ENCODE peak calls at places on chromosomes 5 and 9, in nine cellular contexts. R is spleen, O is BJ, V is heart right ventricle, L is AG09309, H is WERI-Rb-1, B is breast epithelium, U is adrenal gland, M is transverse colon. E is an unnamed sample.

GRCh38 chr5:137566780-137567179 is 67.7 kb upstream of the SPOCK1 start:
- DNase-seq in R (no peak), O (no peak), V (no peak), L (no peak), H (no peak), B (no peak), U (no peak), M (no peak), E (no peak)

GRCh38 chr5:66848749-66849641 is 252.8 kb downstream of the MAST4 start:
- DNase-seq in R (no peak), O (no peak), V (no peak), L (no peak), H (no peak), B (no peak), U (no peak), M (no peak), E (peak)

GRCh38 chr5:79691007-79691406 is 1.4 kb downstream of the CMYA5 start:
- DNase-seq in R (no peak), O (no peak), V (no peak), L (no peak), H (no peak), B (no peak), U (no peak), M (no peak), E (no peak)

GRCh38 chr9:95763983-95764382 is 111.5 kb upstream of the ERCC6L2 start:
- DNase-seq in R (no peak), O (no peak), V (no peak), L (no peak), H (peak), B (no peak), U (no peak), M (no peak), E (no peak)

GRCh38 chr9:92961627-92962302 is 14.4 kb downstream of the FGD3 start:
- DNase-seq in R (no peak), O (no peak), V (no peak), L (no peak), H (no peak), B (peak), U (no peak), M (peak), E (no peak)

GRCh38 chr5:77329664-77330430 is 119.4 kb downstream of the PDE8B start:
- DNase-seq in R (no peak), O (no peak), V (no peak), L (no peak), H (no peak), B (no peak), U (no peak), M (no peak), E (no peak)

GRCh38 chr5:56211298-56211865 is 21.7 kb downstream of the ANKRD55 start:
- DNase-seq in R (no peak), O (peak), V (peak), L (peak), H (no peak), B (no peak), U (peak), M (no peak), E (peak)

GRCh38 chr9:114856210-114856941 is 50.5 kb upstream of the TNFSF15 start:
- DNase-seq in R (no peak), O (peak), V (peak), L (peak), H (no peak), B (no peak), U (no peak), M (no peak), E (peak)

GRCh38 chr9:117278020-117278419 is 136.8 kb downstream of the ASTN2 start:
- DNase-seq in R (no peak), O (no peak), V (no peak), L (no peak), H (no peak), B (no peak), U (no peak), M (no peak), E (no peak)

GRCh38 chr5:168302785-168303184 is 11.3 kb downstream of the WWC1 start:
- DNase-seq in R (no peak), O (no peak), V (no peak), L (no peak), H (no peak), B (no peak), U (no peak), M (no peak), E (peak)

GRCh38 chr9:91905958-91906585 is 44.0 kb downstream of the ROR2 start:
- DNase-seq in R (peak), O (no peak), V (peak), L (no peak), H (no peak), B (no peak), U (peak), M (peak), E (no peak)

GRCh38 chr9:131418143-131419028 is 24.5 kb downstream of the PRRC2B start:
- DNase-seq in R (no peak), O (no peak), V (no peak), L (no peak), H (no peak), B (peak), U (peak), M (peak), E (no peak)

GRCh38 chr5:175736652-175737051 is 78.8 kb downstream of the HRH2 start:
- DNase-seq in R (no peak), O (no peak), V (no peak), L (no peak), H (no peak), B (no peak), U (no peak), M (no peak), E (no peak)

GRCh38 chr5:107735558-107735957 is 64.8 kb upstream of the EFNA5 start:
- DNase-seq in R (no peak), O (no peak), V (no peak), L (no peak), H (no peak), B (no peak), U (no peak), M (no peak), E (no peak)

GRCh38 chr5:173283318-173284288 is 44.6 kb downstream of the STC2 start:
- DNase-seq in R (peak), O (no peak), V (peak), L (no peak), H (peak), B (no peak), U (peak), M (peak), E (peak)

GRCh38 chr9:88791105-88791805 is 200.0 kb upstream of the S1PR3 start:
- DNase-seq in R (no peak), O (peak), V (no peak), L (peak), H (no peak), B (no peak), U (no peak), M (no peak), E (peak)

GRCh38 chr9:20844916-20845315 is 160.9 kb downstream of the FOCAD start:
- DNase-seq in R (no peak), O (no peak), V (no peak), L (no peak), H (no peak), B (no peak), U (no peak), M (no peak), E (no peak)

GRCh38 chr9:116639251-116639741 is 47.8 kb upstream of the TRIM32 start:
- DNase-seq in R (no peak), O (peak), V (no peak), L (no peak), H (no peak), B (no peak), U (no peak), M (no peak), E (peak)

GRCh38 chr9:129863059-129863690 is 27.9 kb downstream of the USP20 start:
- DNase-seq in R (peak), O (no peak), V (no peak), L (no peak), H (no peak), B (no peak), U (no peak), M (peak), E (peak)

GRCh38 chr9:135649508-135649907 is 10.2 kb upstream of the GLT6D1 start:
- DNase-seq in R (no peak), O (no peak), V (no peak), L (no peak), H (no peak), B (no peak), U (no peak), M (no peak), E (no peak)
- TF ChIP-seq CTCF in R (no peak), O (no peak), V (no peak), L (no peak), H (no peak), B (no peak), U (no peak), M (no peak), E (no peak)

DNA sequence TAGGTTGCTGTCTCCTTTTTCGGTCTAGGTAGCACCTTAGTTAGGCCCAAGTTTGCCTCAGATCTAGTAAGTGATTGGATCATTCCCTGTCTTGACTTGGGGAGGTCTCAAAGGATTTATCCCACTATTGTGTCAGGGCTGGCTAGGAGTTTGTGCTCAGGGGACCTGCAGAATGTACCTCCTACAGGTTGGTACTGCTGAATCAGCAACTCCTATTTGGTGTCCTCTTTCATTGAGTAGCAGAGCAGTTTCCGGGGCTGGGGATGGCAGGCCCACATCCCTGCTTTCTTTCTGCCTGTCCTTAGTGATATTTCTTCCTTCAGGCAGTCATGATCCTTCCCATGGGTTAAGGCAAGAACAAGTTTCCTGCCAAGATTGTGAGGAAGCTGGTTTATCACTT is 192.9 kb upstream of the CCNH start:
- DNase-seq in R (no peak), O (no peak), V (no peak), L (no peak), H (no peak), B (no peak), U (no peak), M (no peak), E (no peak)
- H3K4me3 ChIP-seq in R (no peak), O (no peak), V (no peak), L (no peak), H (no peak), B (no peak), U (no peak), M (no peak), E (no peak)

DNA sequence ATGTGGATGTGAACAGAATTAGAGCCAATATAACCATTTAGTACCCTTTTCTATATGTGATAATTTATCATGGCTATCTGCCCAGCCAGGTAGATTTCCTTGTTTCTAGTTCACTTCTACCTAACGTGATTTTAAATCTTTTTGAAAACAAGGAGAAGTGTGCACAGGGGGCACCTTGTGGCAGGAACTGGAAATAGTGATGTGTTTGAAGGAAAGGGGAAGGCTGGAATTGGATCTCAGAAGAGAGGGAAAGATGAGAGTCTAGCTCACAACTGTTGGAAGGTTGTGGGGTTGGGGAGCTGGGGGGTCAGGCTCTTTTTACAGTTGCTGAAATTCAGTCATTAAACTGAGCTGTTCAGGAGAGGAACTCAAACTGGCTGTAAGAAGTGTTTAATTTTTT is 219.5 kb downstream of the KCTD16 start:
- DNase-seq in R (no peak), O (no peak), V (no peak), L (no peak), H (peak), B (no peak), U (no peak), M (peak), E (peak)
- TF ChIP-seq CTCF in R (no peak), O (peak), V (peak), L (peak), H (peak), B (no peak), U (no peak), M (no peak), E (peak)

GRCh38 chr9:70602364-70603019 is 188.0 kb upstream of the KLF9 start:
- DNase-seq in R (no peak), O (peak), V (peak), L (peak), H (peak), B (no peak), U (peak), M (peak), E (peak)
- H3K4me3 ChIP-seq in R (no peak), O (peak), V (peak), L (no peak), H (no peak), B (peak), U (no peak), M (no peak), E (peak)

DNA sequence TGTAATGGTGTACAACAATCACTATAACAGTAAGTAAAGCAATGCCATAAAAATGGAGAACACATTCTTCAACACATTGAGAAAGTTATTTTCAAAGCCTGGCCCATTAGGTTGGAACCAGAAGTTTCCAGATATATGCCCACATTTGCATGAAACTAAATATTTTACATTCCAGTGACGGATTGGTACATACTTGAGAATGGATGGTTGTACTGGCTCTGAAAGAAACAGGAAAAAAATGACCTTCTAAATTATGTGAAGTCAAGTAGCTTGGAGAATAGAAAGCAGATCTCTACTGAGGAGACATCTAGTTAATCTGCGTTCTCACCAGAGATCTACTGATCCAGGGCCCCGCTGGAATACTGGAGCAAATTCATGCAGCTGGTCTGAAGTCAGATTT is 1037.0 kb downstream of the NR2F1-AS1 start:
- DNase-seq in R (no peak), O (no peak), V (no peak), L (peak), H (no peak), B (no peak), U (no peak), M (no peak), E (peak)
- TF ChIP-seq CTCF in R (no peak), O (no peak), V (no peak), L (no peak), H (no peak), B (no peak), U (no peak), M (no peak), E (no peak)

GRCh38 chr5:73039082-73039481 is 81.3 kb upstream of the TMEM171 start:
- DNase-seq in R (no peak), O (no peak), V (no peak), L (no peak), H (no peak), B (no peak), U (no peak), M (no peak), E (peak)
- H3K4me3 ChIP-seq in R (no peak), O (no peak), V (no peak), L (no peak), H (no peak), B (no peak), U (no peak), M (no peak), E (no peak)

DNA sequence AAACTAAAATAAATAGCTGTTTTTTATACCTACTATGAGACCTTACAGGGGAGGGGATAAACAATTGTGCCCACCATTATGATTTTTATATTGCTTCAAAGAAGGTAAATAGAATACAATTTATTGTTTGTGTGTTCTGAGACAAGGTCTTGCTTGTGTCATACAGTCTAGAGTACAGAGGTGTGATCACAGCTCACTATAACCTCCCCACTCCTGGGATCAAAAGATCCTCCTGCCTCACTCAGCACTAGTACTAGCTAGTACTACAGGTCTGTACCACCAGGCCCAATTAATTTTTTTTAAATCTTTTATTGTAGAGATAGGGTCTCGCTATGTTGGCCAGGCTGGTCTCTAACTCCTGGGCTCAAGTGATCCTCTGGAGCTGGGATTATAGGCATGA is 11.3 kb downstream of the TLE1 start:
- DNase-seq in R (no peak), O (no peak), V (no peak), L (no peak), H (no peak), B (no peak), U (no peak), M (no peak), E (no peak)
- TF ChIP-seq CTCF in R (no peak), O (no peak), V (no peak), L (no peak), H (no peak), B (no peak), U (no peak), M (no peak), E (no peak)

GRCh38 chr9:120580591-120580896 is 577 bp upstream of the CDK5RAP2 start:
- DNase-seq in R (no peak), O (no peak), V (peak), L (no peak), H (no peak), B (no peak), U (no peak), M (no peak), E (no peak)
- H3K4me3 ChIP-seq in R (peak), O (no peak), V (peak), L (no peak), H (peak), B (peak), U (peak), M (no peak), E (no peak)

E was measured in fibroblast of the aortic adventitia.